ENCODE peak calls at places on chromosomes 13 and 19, in five cellular contexts. G, O, H, A and D are unnamed samples.

GRCh38 chr13:97191615-97192014 is 30.5 kb upstream of the MBNL2 start:
- DNase-seq in G (no peak), O (no peak), H (no peak), A (no peak), D (no peak)

GRCh38 chr13:67554296-67554695 is 324.2 kb upstream of the PCDH9 start:
- DNase-seq in G (no peak), O (no peak), H (no peak), A (no peak), D (no peak)

GRCh38 chr13:91240341-91240740 is 107.1 kb upstream of the MIR17HG start:
- DNase-seq in G (no peak), O (no peak), H (no peak), A (no peak), D (no peak)

GRCh38 chr19:37470216-37470615 is 1.1 kb downstream of the ZNF570 start:
- DNase-seq in G (no peak), O (no peak), H (no peak), A (no peak), D (no peak)

GRCh38 chr19:17240062-17240854 is 5.5 kb downstream of the NR2F6 start:
- DNase-seq in G (no peak), O (no peak), H (no peak), A (no peak), D (no peak)

GRCh38 chr19:34838753-34839431 is 65.9 kb upstream of the ZNF599 start:
- DNase-seq in G (peak; percentile 1), O (no peak), H (no peak), A (peak; percentile 11), D (no peak)

GRCh38 chr13:39324806-39325311 is 278.1 kb downstream of the LHFPL6 start:
- DNase-seq in G (no peak), O (no peak), H (no peak), A (no peak), D (no peak)

GRCh38 chr19:2810141-2811091 is 9.3 kb upstream of the ZNF554 start:
- DNase-seq in G (no peak), O (no peak), H (no peak), A (no peak), D (no peak)

GRCh38 chr13:40764587-40765403 is 6.2 kb downstream of the MRPS31 start:
- DNase-seq in G (peak; percentile 40), O (peak; percentile 9), H (no peak), A (no peak), D (no peak)

GRCh38 chr13:49608932-49609331 is 19.4 kb upstream of the ARL11 start:
- DNase-seq in G (no peak), O (no peak), H (no peak), A (no peak), D (no peak)

GRCh38 chr19:51903192-51903591 is 1.6 kb downstream of the ZNF649 start:
- DNase-seq in G (no peak), O (no peak), H (no peak), A (no peak), D (no peak)
- H3K4me3 ChIP-seq in G (no peak overlapping the region), O (no peak overlapping the region), H (no peak overlapping the region), A (no peak overlapping the region), D (no peak overlapping the region)

DNA sequence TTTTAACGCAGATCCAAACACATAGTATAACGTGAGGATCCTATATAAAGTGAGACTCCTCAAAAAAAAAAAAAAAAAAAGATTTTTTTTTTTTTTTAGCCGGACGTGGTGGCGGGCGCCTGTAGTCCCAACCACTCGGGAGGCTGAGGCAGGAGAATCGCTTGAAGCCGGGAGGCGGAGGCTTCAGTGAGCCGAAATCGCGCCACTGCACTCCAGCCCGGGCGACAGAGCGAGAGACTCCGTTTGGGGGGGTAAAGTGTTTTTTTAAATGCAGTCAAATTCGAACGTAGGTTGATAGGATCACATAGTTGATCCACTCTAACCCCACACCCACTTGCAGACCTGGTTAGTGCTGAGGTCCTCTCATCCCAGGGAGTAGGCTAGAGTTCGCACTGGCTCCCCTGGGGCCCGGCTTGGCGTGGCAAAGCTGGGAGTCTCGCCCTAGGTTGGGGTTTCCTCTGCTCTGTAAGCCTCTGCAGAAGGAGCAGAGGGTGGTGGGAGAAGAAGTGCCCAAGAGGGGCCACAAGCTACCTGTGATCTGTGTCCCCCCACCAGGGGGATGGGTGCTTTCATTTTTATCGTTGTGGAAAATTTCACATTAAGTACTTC is 6.5 kb downstream of the RNF225 start:
- DNase-seq in G (no peak), O (no peak), H (no peak), A (no peak), D (no peak)
- TF ChIP-seq CTCF in G (no peak), O (no peak), H (no peak), A (no peak), D (no peak)

DNA sequence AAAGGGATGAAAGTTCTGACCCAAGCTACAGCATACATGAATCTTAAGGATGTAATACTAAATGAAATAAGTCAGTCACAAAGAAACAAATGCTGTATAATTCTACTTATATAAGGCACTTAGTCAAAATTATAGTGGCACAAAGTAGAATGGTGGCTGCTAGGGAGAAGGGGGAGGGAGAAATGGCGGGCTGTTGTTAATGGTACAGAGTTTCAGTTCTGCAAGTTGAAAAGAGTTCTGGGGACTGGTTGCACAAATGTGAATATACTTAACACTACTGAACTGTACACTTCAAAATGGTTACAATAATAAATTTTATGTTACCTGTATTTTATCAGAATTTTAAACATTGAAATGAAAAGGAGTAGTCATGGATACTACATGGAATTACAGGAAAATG is 48.9 kb upstream of the CLDN10 start:
- DNase-seq in G (no peak), O (no peak), H (no peak), A (no peak), D (no peak)
- H3K4me3 ChIP-seq in G (no peak overlapping the region), O (no peak overlapping the region), H (no peak overlapping the region), A (no peak overlapping the region), D (no peak overlapping the region)

DNA sequence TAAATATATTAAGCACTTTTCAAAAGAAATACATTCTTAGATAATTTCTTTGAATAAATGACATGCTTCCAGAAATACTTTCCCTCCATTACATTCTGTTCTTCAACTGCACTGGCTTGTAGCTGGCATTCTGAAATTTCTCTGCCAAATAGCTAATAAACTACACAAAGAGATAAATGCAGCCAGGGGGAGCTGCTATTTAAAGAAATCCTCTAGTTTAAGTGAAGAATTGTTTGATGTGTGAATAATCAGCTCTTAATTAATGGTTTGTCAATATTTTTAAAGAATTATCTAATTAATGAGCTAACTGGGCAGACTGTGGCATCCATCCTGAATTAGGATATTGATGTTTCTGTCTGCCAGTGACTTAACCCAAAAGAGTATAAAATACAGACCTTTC is 30.7 kb downstream of the SLC7A1 start:
- DNase-seq in G (no peak), O (no peak), H (no peak), A (no peak), D (no peak)
- TF ChIP-seq CTCF in G (no peak), O (no peak), H (peak; percentile 28), A (peak; percentile 4), D (no peak)

DNA sequence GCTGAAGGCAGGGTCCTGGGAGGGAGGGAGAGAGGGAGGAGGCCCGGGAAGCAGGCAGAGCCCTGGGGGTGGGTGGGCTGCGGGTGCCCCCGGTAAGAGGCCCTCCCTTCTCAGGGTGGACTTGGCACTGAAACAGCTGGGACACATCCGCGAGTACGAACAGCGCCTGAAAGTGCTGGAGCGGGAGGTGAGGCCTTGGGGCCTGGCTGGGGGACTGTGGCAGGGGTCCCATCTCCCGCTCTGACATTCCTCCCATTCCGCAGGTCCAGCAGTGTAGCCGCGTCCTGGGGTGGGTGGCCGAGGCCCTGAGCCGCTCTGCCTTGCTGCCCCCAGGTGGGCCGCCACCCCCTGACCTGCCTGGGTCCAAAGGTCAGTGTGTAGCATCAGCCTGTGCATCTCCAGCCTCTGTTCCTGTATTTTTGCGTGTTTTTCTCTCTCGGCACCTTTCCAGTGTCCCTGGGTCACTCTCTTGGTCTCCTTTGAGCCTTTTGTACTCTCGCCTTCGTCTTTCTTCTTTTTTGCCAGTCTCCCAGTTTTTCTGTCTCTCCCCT is 53.4 kb downstream of the TRPM4 start:
- DNase-seq in G (no peak), O (no peak), H (no peak), A (no peak), D (no peak)
- H3K4me3 ChIP-seq in G (no peak overlapping the region), O (peak overlapping the region; percentile 34), H (no peak overlapping the region), A (peak overlapping the region; percentile 67), D (no peak overlapping the region)

GRCh38 chr19:15260939-15261338 is 28.7 kb upstream of the EPHX3 start:
- DNase-seq in G (no peak), O (no peak), H (no peak), A (peak; percentile 49), D (no peak)
- TF ChIP-seq CTCF in G (no peak), O (peak; percentile 59), H (peak; percentile 38), A (peak; percentile 49), D (peak; percentile 42)

DNA sequence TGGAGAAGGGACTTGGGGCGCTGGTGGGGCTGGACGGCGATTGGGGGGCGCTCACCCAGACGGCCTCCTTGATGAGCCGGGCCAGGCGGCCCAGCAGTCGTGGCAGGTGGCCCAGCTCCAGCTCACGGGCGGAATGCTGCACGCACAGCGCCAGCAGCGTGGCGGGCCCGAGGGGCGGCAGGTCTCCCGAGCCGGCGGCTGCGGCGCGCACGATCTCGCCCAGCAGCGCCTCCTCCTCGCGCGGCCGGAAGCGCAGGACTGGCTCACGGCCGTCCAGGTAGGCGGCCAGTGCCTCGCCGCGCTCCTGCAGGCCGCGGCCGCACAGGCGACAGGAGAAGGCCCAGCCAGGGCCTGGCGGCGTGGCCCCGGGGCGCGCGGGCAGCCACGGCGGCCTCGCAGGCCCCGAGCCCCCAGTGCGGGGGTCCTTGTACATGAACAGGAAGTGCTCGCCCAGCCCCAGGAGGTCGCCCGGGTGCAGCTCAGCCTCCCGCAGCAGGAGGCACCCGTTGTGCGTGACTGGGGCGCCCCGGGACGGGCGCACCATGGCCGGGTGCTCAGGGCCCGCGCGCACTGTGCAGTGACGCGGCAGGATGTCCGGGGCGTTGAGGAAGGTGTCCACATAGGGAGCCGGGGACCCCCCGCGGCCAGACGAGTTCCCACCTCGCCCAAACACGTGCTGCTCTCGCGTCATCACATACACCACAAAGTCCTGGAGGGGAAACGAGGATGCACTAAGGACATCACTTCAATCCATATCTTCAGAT is 9.5 kb upstream of the MAMSTR start:
- DNase-seq in G (no peak), O (no peak), H (no peak), A (no peak), D (no peak)
- H3K4me3 ChIP-seq in G (peak overlapping the region; percentile 31), O (peak overlapping the region; percentile 26), H (no peak overlapping the region), A (no peak overlapping the region), D (no peak overlapping the region)